ENCODE peak calls at places on chromosomes 7 and 10, in five cellular contexts. C is adipocyte; W is tibial nerve; N is CD4-positive, CD25-positive, alpha-beta regulatory T cell; K is HAP-1. H is an unnamed sample. For H3K27me3, the result is how much of the 10 kb centered on the place peaks cover.

GRCh38 chr7:95595825-95596182 is 512 bp downstream of the PDK4 start:
- DNase-seq in C (no peak), W (no peak), N (no peak), K (no peak), H (peak)

GRCh38 chr7:135757719-135758411 is 9.3 kb upstream of the FAM180A start:
- DNase-seq in C (peak), W (no peak), N (no peak), K (no peak), H (peak)

GRCh38 chr10:75512534-75512933 is 81.1 kb downstream of the LRMDA start:
- DNase-seq in C (no peak), W (no peak), N (no peak), K (no peak), H (no peak)

GRCh38 chr7:2826806-2827205 is 17.3 kb downstream of the GNA12 start:
- DNase-seq in C (no peak), W (no peak), N (no peak), K (no peak), H (no peak)

GRCh38 chr7:50791921-50792341 is 9.2 kb upstream of the GRB10 start:
- DNase-seq in C (peak), W (no peak), N (no peak), K (peak), H (no peak)

GRCh38 chr10:60171436-60172013 is 218.2 kb downstream of the ANK3 start:
- DNase-seq in C (no peak), W (no peak), N (no peak), K (no peak), H (no peak)

GRCh38 chr7:964401-965231 is 10.1 kb upstream of the ADAP1 start:
- DNase-seq in C (peak), W (no peak), N (no peak), K (no peak), H (peak)

GRCh38 chr7:30321992-30322637 is 37.7 kb downstream of the ZNRF2 start:
- DNase-seq in C (peak), W (no peak), N (peak), K (no peak), H (no peak)

GRCh38 chr10:131896403-131896802 is 4.4 kb upstream of the PPP2R2D start:
- DNase-seq in C (no peak), W (no peak), N (no peak), K (no peak), H (no peak)

GRCh38 chr10:98444314-98445006 is 2.3 kb downstream of the HPS1 start:
- DNase-seq in C (no peak), W (no peak), N (no peak), K (no peak), H (no peak)

GRCh38 chr10:124602121-124602561 is 140.5 kb downstream of the LHPP start:
- DNase-seq in C (no peak), W (no peak), N (no peak), K (no peak), H (no peak)

GRCh38 chr10:124603376-124604213 is 140.6 kb downstream of the FAM53B start:
- DNase-seq in C (no peak), W (no peak), N (no peak), K (no peak), H (no peak)

GRCh38 chr10:124601431-124602120 is 140.0 kb downstream of the LHPP start:
- DNase-seq in C (no peak), W (no peak), N (no peak), K (no peak), H (no peak)

GRCh38 chr10:124604214-124605000 is 139.8 kb downstream of the FAM53B start:
- DNase-seq in C (no peak), W (no peak), N (no peak), K (no peak), H (no peak)

DNA sequence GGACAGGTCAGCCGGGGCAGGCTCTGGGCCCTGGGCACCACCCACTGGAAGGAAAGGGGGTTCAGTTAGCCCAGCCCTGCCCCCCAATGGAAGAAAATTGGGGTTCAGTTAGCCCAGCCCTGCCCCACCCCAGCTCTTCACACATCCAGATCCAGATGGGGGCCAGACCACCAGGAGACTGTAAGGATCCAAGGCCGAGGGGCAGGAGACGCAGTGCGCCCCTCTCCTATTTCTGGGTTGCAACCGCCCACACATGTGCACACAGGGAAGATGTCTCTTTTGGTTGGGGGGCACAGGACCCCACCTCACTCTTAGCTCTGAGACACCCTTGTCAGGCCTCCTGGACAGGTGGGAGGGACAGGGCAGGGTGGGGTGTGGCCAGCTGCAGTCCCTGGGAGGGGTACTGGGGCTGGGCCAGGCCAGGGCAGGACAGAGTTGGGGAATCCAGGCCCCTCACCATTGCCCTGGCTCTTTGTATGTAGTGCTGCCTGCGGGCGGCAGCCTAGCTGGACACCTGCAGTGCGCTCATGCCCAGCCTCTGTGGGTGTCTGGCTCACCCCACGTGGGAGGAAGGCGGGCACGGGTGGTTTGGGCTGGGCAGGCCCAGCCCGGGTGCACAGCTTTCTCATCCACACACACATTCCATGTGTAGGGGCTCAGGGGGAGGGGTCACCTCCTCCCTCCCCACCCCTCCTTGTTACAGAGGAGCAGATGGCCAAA is 141.2 kb downstream of the LHPP start:
- DNase-seq in C (no peak), W (no peak), N (no peak), K (no peak), H (no peak)
- H3K27me3 ChIP-seq in C (under half), W (under half), N (under half), K (under half), H (under half)

GRCh38 chr7:37446371-37446770 is 2.3 kb downstream of the ELMO1 start:
- DNase-seq in C (no peak), W (no peak), N (no peak), K (no peak), H (peak)
- H3K27me3 ChIP-seq in C (under half), W (under half), N (under half), K (under half), H (under half)

GRCh38 chr10:49597426-49598163 is 12.5 kb upstream of the SLC18A3 start:
- DNase-seq in C (no peak), W (no peak), N (no peak), K (no peak), H (no peak)

GRCh38 chr10:49600046-49600445 is 10.1 kb upstream of the SLC18A3 start:
- DNase-seq in C (no peak), W (no peak), N (no peak), K (no peak), H (no peak)

GRCh38 chr10:49598164-49598856 is 11.8 kb upstream of the SLC18A3 start:
- DNase-seq in C (no peak), W (no peak), N (no peak), K (no peak), H (no peak)

GRCh38 chr10:49599546-49599945 is 10.6 kb upstream of the SLC18A3 start:
- DNase-seq in C (no peak), W (no peak), N (no peak), K (no peak), H (no peak)

DNA sequence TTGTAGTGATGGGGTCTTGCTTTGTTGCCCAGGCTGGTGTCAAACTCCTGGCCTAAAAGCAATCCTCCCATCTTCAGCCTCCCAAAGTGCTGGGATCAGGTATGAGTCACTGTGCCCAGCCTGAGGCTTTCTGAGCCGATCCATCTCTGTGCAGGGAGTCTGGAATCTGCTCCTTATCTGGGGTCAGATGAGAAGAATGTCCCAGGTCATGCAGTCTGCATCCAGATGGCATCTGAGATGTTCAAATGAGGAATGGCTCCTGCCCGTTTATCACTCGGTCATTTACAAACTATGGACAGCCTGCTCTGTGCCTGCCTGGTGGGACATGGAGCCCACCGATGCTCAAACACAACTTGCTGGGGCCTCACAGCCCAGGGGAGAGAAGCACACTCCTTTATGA is 11.1 kb upstream of the SLC18A3 start:
- DNase-seq in C (no peak), W (no peak), N (no peak), K (no peak), H (no peak)
- H3K27me3 ChIP-seq in C (under half), W (under half), N (under half), K (under half), H (under half)

DNA sequence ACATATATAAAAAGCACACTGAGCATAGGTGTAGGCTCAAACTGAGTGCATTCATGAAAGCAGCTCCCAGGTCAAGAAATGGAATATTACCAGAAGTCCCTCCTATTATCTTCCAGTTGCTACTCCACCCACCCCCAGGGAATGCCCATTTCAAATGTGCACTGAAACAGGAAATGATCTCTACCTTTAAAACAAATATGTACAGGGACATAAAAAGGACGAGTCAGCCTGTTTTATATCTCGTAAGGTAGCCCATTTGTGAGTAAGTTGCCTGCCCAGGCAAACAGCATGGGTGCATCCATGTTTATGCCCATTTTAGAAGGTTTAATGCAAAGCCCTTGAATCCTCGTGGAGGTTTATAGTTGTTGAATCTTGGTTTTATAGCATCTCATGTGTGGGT is 10.4 kb downstream of the FFAR4 start:
- DNase-seq in C (no peak), W (no peak), N (no peak), K (no peak), H (no peak)
- H3K27me3 ChIP-seq in C (half or more), W (under half), N (under half), K (under half), H (under half)

DNA sequence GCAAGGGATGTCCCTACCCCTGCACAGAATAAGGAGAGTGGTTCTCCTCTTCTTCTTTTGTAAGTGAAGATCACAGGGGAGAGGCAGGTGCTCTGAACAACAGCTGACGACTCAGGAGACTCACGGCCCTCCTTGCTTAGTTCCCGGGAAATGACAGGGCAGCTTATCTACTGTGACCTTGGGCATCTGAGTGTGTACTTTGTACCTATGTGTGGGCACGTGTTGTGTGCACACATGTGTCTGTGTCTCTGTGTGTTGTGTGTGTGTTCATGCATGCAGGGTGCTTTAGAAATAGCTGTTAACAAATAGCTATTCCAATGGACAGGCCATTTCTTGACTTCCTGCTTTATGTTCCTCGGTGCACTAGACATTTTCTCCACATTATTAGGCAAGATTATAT is 80.5 kb upstream of the NPS start:
- DNase-seq in C (no peak), W (no peak), N (no peak), K (no peak), H (no peak)
- H3K27me3 ChIP-seq in C (under half), W (under half), N (under half), K (under half), H (under half)

GRCh38 chr10:133099571-133099970 is 11.8 kb downstream of the ADGRA1 start:
- DNase-seq in C (no peak), W (no peak), N (no peak), K (no peak), H (no peak)
- H3K27me3 ChIP-seq in C (half or more), W (half or more), N (under half), K (under half), H (under half)

GRCh38 chr7:155883491-155884224 is 71.4 kb upstream of the SHH start:
- DNase-seq in C (no peak), W (no peak), N (no peak), K (no peak), H (no peak)
- H3K27me3 ChIP-seq in C (under half), W (under half), N (under half), K (under half), H (under half)

GRCh38 chr7:20777377-20778062 is 9.2 kb downstream of the SP8 start:
- DNase-seq in C (no peak), W (no peak), N (no peak), K (no peak), H (no peak)

GRCh38 chr7:20776214-20776875 is 10.3 kb downstream of the SP8 start:
- DNase-seq in C (no peak), W (no peak), N (no peak), K (no peak), H (no peak)

GRCh38 chr7:20778063-20778721 is 8.5 kb downstream of the SP8 start:
- DNase-seq in C (peak), W (no peak), N (no peak), K (peak), H (peak)

GRCh38 chr7:20779041-20779440 is 7.6 kb downstream of the SP8 start:
- DNase-seq in C (no peak), W (no peak), N (no peak), K (no peak), H (no peak)

GRCh38 chr7:20776942-20777341 is 9.7 kb downstream of the SP8 start:
- DNase-seq in C (no peak), W (no peak), N (no peak), K (no peak), H (no peak)
- H3K27me3 ChIP-seq in C (half or more), W (half or more), N (under half), K (under half), H (half or more)

DNA sequence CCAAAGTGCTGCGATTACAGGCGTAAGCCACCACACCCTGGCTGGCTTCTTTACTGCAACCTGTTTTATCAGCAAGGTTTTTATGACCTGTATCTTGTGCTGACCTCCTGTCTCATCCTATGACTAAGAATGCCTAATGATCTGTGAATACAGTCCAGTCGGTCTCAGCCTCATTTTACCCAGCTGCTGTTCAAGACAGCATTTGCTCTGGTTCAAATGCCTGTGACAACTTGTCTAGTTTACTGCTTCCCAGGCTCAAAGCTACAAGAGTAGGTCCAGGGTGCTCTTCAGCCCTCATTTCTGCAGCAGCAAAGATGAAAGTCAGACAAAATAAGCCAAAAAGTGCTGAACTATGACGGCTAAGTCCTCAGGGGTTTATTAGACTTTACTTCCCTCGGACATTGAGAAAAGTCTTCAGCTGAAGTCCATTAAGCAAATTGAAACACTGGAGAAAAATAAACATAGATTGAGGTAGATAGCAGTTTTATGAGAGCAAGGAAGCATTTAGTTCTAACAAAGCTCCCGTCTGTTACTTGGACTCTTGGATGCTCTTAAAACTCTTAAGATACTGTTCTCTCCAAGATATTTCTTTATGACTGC is 12.5 kb upstream of the LYZL1 start:
- DNase-seq in C (no peak), W (no peak), N (no peak), K (peak), H (no peak)
- H3K27me3 ChIP-seq in C (under half), W (under half), N (under half), K (under half), H (under half)

DNA sequence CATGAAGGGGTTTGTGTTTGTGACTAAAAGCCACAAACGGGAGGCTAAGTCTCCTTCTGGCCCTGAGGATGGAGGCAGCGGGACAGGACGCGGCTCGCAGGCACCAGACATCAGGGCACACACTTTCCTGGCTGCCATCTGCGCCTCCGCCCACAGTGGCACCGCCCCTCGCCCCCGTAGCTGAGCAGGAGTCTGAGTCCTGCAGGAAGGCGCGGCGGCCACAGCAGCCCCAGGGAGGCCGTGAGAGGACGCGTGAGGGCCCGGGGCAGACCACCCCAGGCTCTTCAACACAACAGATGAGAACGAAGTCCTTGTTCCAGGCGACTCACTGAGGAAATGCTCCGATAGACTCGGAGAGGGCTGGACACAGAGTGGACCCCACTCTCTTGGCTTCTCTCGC is 6.6 kb downstream of the ADGRA1 start:
- DNase-seq in C (no peak), W (no peak), N (no peak), K (no peak), H (no peak)
- H3K27me3 ChIP-seq in C (half or more), W (under half), N (under half), K (half or more), H (half or more)